ENCODE peak calls at places on chromosome 19, in eight cellular contexts. A, O, H, C, D, B, T and Z are unnamed samples.

GRCh38 chr19:1522838-1523237 is 1.0 kb upstream of the PLK5 start:
- DNase-seq in O (no peak), H (no peak), A (no peak), T (no peak), C (no peak), D (no peak), B (no peak), Z (no peak)

GRCh38 chr19:2034729-2035589 is 16.1 kb downstream of the MKNK2 start:
- DNase-seq in O (peak), T (no peak), D (peak), A (no peak), H (no peak), B (peak), C (no peak), Z (no peak)

GRCh38 chr19:9381367-9381785 is 18.6 kb downstream of the ZNF177 start:
- DNase-seq in C (no peak), D (no peak), H (no peak), O (no peak), T (no peak), B (no peak), A (no peak), Z (no peak)

GRCh38 chr19:50875795-50876422 is 2.7 kb downstream of the KLK2 start:
- DNase-seq in H (no peak), D (no peak), T (no peak), O (no peak), B (no peak), C (no peak), A (no peak), Z (no peak)

GRCh38 chr19:54388001-54388802 is 23.5 kb upstream of the LAIR1 start:
- DNase-seq in A (no peak), O (no peak), D (peak), B (peak), C (no peak), T (no peak), H (no peak), Z (no peak)

GRCh38 chr19:5076440-5077208 is 107.7 kb downstream of the KDM4B start:
- DNase-seq in C (no peak), T (no peak), D (no peak), A (no peak), O (peak), B (no peak), H (no peak), Z (no peak)

GRCh38 chr19:41617941-41618730 is 8.7 kb downstream of the CEACAM4 start:
- DNase-seq in B (no peak), A (no peak), C (no peak), O (no peak), T (no peak), D (no peak), H (no peak), Z (no peak)

GRCh38 chr19:866769-867300 is 7.4 kb downstream of the CFD start:
- DNase-seq in T (no peak), C (no peak), B (no peak), O (peak), H (no peak), D (no peak), A (no peak), Z (no peak)

GRCh38 chr19:33799507-33799906 is 2.8 kb downstream of the KCTD15 start:
- DNase-seq in O (no peak), D (no peak), A (no peak), H (no peak), T (no peak), B (no peak), C (no peak), Z (no peak)

GRCh38 chr19:51593969-51594773 is 23.1 kb downstream of the ZNF175 start:
- DNase-seq in A (peak), B (peak), T (peak), O (peak), D (peak), C (peak), H (peak), Z (peak)

GRCh38 chr19:48844472-48844871 is 8.2 kb upstream of the HSD17B14 start:
- DNase-seq in B (no peak), A (no peak), O (no peak), D (no peak), T (no peak), H (peak), C (no peak), Z (no peak)

GRCh38 chr19:10006335-10006708 is 4.0 kb downstream of the COL5A3 start:
- DNase-seq in D (peak), B (no peak), T (no peak), H (no peak), A (no peak), O (peak), C (no peak), Z (no peak)

GRCh38 chr19:38318595-38319142 is 976 bp upstream of the KCNK6 start:
- DNase-seq in H (no peak), O (no peak), A (no peak), B (no peak), T (no peak), D (no peak), C (no peak), Z (no peak)

GRCh38 chr19:524062-524674 is 7.4 kb upstream of the CDC34 start:
- DNase-seq in H (no peak), B (no peak), C (no peak), T (no peak), D (no peak), A (no peak), O (peak), Z (no peak)

GRCh38 chr19:29263305-29264080 is 50.5 kb upstream of the UQCRFS1 start:
- DNase-seq in B (peak), H (no peak), D (peak), C (no peak), A (no peak), O (no peak), T (peak), Z (no peak)

GRCh38 chr19:6412111-6412999 is 12.3 kb downstream of the KHSRP start:
- DNase-seq in A (no peak), B (no peak), C (no peak), O (no peak), D (peak), H (no peak), T (no peak), Z (no peak)

GRCh38 chr19:48656840-48657474 is 11.0 kb upstream of the CA11 start:
- DNase-seq in H (peak), O (no peak), T (no peak), C (no peak), B (no peak), A (no peak), D (no peak), Z (no peak)

GRCh38 chr19:46616631-46617322 is 8.1 kb downstream of the PTGIR start:
- DNase-seq in T (peak), C (no peak), O (no peak), D (peak), A (no peak), H (no peak), B (no peak), Z (no peak)

GRCh38 chr19:35842666-35843272 is 9.5 kb downstream of the NPHS1 start:
- DNase-seq in O (no peak), H (no peak), A (no peak), B (no peak), T (no peak), C (no peak), D (no peak), Z (no peak)

GRCh38 chr19:51926426-51926783 is 867 bp upstream of the ZNF613 start:
- DNase-seq in A (no peak), T (no peak), C (no peak), O (peak), H (no peak), D (no peak), B (no peak), Z (no peak)

GRCh38 chr19:55080915-55081772 is 5.5 kb downstream of the EPS8L1 start:
- DNase-seq in O (peak), D (peak), A (no peak), B (peak), T (peak), H (no peak), C (peak), Z (no peak)

GRCh38 chr19:31511696-31512095 is 162.5 kb upstream of the TSHZ3 start:
- DNase-seq in T (no peak), A (no peak), D (no peak), O (no peak), H (no peak), C (no peak), B (no peak), Z (no peak)

GRCh38 chr19:45164577-45165335 is 4.0 kb upstream of the NKPD1 start:
- DNase-seq in C (no peak), D (peak), B (peak), T (no peak), A (peak), O (peak), H (no peak), Z (no peak)

GRCh38 chr19:45016388-45017314 is 15.4 kb downstream of the RELB start:
- DNase-seq in D (peak), O (no peak), B (peak), T (peak), H (no peak), A (no peak), C (no peak), Z (no peak)

GRCh38 chr19:16702123-16702522 is 17.5 kb upstream of the NWD1 start:
- DNase-seq in D (no peak), T (no peak), B (no peak), O (no peak), A (no peak), C (no peak), H (peak), Z (no peak)

GRCh38 chr19:35557539-35558399 is 5.7 kb downstream of the ATP4A start:
- DNase-seq in T (peak), H (no peak), B (peak), O (peak), C (no peak), A (no peak), D (peak), Z (no peak)

GRCh38 chr19:32223106-32223505 is 122.3 kb upstream of the ZNF507 start:
- DNase-seq in T (no peak), B (no peak), C (no peak), D (no peak), H (no peak), O (no peak), A (no peak), Z (no peak)

GRCh38 chr19:18649371-18650047 is 12.7 kb downstream of the KLHL26 start:
- DNase-seq in H (no peak), A (peak), T (no peak), B (no peak), O (peak), C (no peak), D (no peak), Z (no peak)

GRCh38 chr19:662207-662961 is 630 bp downstream of the RNF126 start:
- DNase-seq in H (no peak), A (no peak), B (peak), O (peak), C (no peak), D (peak), T (no peak), Z (no peak)

GRCh38 chr19:40256511-40256910 is 28.6 kb downstream of the AKT2 start:
- DNase-seq in D (no peak), T (no peak), H (no peak), O (peak), B (no peak), C (no peak), A (no peak), Z (no peak)

GRCh38 chr19:48724796-48725753 is 5.5 kb upstream of the MAMSTR start:
- DNase-seq in A (peak), O (peak), H (peak), D (no peak), C (no peak), T (no peak), B (no peak), Z (no peak)